ENCODE peak calls at places on chromosomes 11 and 22, in five cellular contexts. One of them, this sample, is unnamed.

GRCh38 chr11:19200410-19201201 is 1.2 kb downstream of the CSRP3 start:
- DNase-seq in stimulated activated CD8-positive, alpha-beta memory T cell treated with anti-CD3 and anti-CD28 coated beads, Interleukin-15, amount 100 ng/mL, for 4 hours: no peak
- DNase-seq in CD8-positive, alpha-beta memory T cell: no peak
- DNase-seq in T-helper 22 cell: no peak
- DNase-seq in HFFc6: peak; percentile 63
- DNase-seq in this sample: no peak

GRCh38 chr11:134958336-134958640 is 546.2 kb upstream of the B3GAT1 start:
- DNase-seq in stimulated activated CD8-positive, alpha-beta memory T cell treated with anti-CD3 and anti-CD28 coated beads, Interleukin-15, amount 100 ng/mL, for 4 hours: no peak
- DNase-seq in CD8-positive, alpha-beta memory T cell: no peak
- DNase-seq in T-helper 22 cell: no peak
- DNase-seq in HFFc6: no peak
- DNase-seq in this sample: no peak

GRCh38 chr22:39994566-39995345 is at the start of gene FAM83F:
- DNase-seq in stimulated activated CD8-positive, alpha-beta memory T cell treated with anti-CD3 and anti-CD28 coated beads, Interleukin-15, amount 100 ng/mL, for 4 hours: peak; percentile 11
- DNase-seq in CD8-positive, alpha-beta memory T cell: no peak
- DNase-seq in T-helper 22 cell: peak; percentile 9
- DNase-seq in HFFc6: no peak
- DNase-seq in this sample: no peak

GRCh38 chr11:48101044-48101733 is 115.4 kb upstream of the OR4B1 start:
- DNase-seq in stimulated activated CD8-positive, alpha-beta memory T cell treated with anti-CD3 and anti-CD28 coated beads, Interleukin-15, amount 100 ng/mL, for 4 hours: no peak
- DNase-seq in CD8-positive, alpha-beta memory T cell: no peak
- DNase-seq in T-helper 22 cell: no peak
- DNase-seq in HFFc6: no peak
- DNase-seq in this sample: peak; percentile 56

GRCh38 chr11:126181939-126182730 is 29.3 kb downstream of the RPUSD4 start:
- DNase-seq in stimulated activated CD8-positive, alpha-beta memory T cell treated with anti-CD3 and anti-CD28 coated beads, Interleukin-15, amount 100 ng/mL, for 4 hours: no peak
- DNase-seq in CD8-positive, alpha-beta memory T cell: no peak
- DNase-seq in T-helper 22 cell: no peak
- DNase-seq in HFFc6: no peak
- DNase-seq in this sample: no peak

GRCh38 chr11:1771700-1772099 is 8.0 kb upstream of the CTSD start:
- DNase-seq in stimulated activated CD8-positive, alpha-beta memory T cell treated with anti-CD3 and anti-CD28 coated beads, Interleukin-15, amount 100 ng/mL, for 4 hours: no peak
- DNase-seq in CD8-positive, alpha-beta memory T cell: no peak
- DNase-seq in T-helper 22 cell: no peak
- DNase-seq in HFFc6: no peak
- DNase-seq in this sample: peak; percentile 75

GRCh38 chr11:64218628-64219353 is 7.2 kb downstream of the TRPT1 start:
- DNase-seq in stimulated activated CD8-positive, alpha-beta memory T cell treated with anti-CD3 and anti-CD28 coated beads, Interleukin-15, amount 100 ng/mL, for 4 hours: no peak
- DNase-seq in CD8-positive, alpha-beta memory T cell: no peak
- DNase-seq in T-helper 22 cell: no peak
- DNase-seq in HFFc6: no peak
- DNase-seq in this sample: no peak

GRCh38 chr11:20618083-20618482 is 18.7 kb downstream of the SLC6A5 start:
- DNase-seq in stimulated activated CD8-positive, alpha-beta memory T cell treated with anti-CD3 and anti-CD28 coated beads, Interleukin-15, amount 100 ng/mL, for 4 hours: no peak
- DNase-seq in CD8-positive, alpha-beta memory T cell: no peak
- DNase-seq in T-helper 22 cell: no peak
- DNase-seq in HFFc6: no peak
- DNase-seq in this sample: no peak

GRCh38 chr11:123457187-123457770 is 27.2 kb downstream of the GRAMD1B start:
- DNase-seq in stimulated activated CD8-positive, alpha-beta memory T cell treated with anti-CD3 and anti-CD28 coated beads, Interleukin-15, amount 100 ng/mL, for 4 hours: no peak
- DNase-seq in CD8-positive, alpha-beta memory T cell: peak; percentile 6
- DNase-seq in T-helper 22 cell: no peak
- DNase-seq in HFFc6: no peak
- DNase-seq in this sample: peak; percentile 70

GRCh38 chr11:67648140-67648795 is 2.3 kb downstream of the ACY3 start:
- DNase-seq in stimulated activated CD8-positive, alpha-beta memory T cell treated with anti-CD3 and anti-CD28 coated beads, Interleukin-15, amount 100 ng/mL, for 4 hours: no peak
- DNase-seq in CD8-positive, alpha-beta memory T cell: peak; percentile 66
- DNase-seq in T-helper 22 cell: peak; percentile 24
- DNase-seq in HFFc6: no peak
- DNase-seq in this sample: no peak

GRCh38 chr11:118074785-118075184 is 2.1 kb upstream of the TMPRSS4 start:
- DNase-seq in stimulated activated CD8-positive, alpha-beta memory T cell treated with anti-CD3 and anti-CD28 coated beads, Interleukin-15, amount 100 ng/mL, for 4 hours: no peak
- DNase-seq in CD8-positive, alpha-beta memory T cell: no peak
- DNase-seq in T-helper 22 cell: no peak
- DNase-seq in HFFc6: no peak
- DNase-seq in this sample: no peak

GRCh38 chr22:23216331-23217170 is 36.2 kb downstream of the BCR start:
- DNase-seq in stimulated activated CD8-positive, alpha-beta memory T cell treated with anti-CD3 and anti-CD28 coated beads, Interleukin-15, amount 100 ng/mL, for 4 hours: peak; percentile 31
- DNase-seq in CD8-positive, alpha-beta memory T cell: peak; percentile 44
- DNase-seq in T-helper 22 cell: peak; percentile 27
- DNase-seq in HFFc6: no peak
- DNase-seq in this sample: no peak

GRCh38 chr22:22061085-22062077 is 78.8 kb upstream of the TOP3B start:
- DNase-seq in stimulated activated CD8-positive, alpha-beta memory T cell treated with anti-CD3 and anti-CD28 coated beads, Interleukin-15, amount 100 ng/mL, for 4 hours: no peak
- DNase-seq in CD8-positive, alpha-beta memory T cell: no peak
- DNase-seq in T-helper 22 cell: no peak
- DNase-seq in HFFc6: peak; percentile 39
- DNase-seq in this sample: peak; percentile 74

GRCh38 chr11:73099512-73100266 is 42.4 kb downstream of the FCHSD2 start:
- DNase-seq in stimulated activated CD8-positive, alpha-beta memory T cell treated with anti-CD3 and anti-CD28 coated beads, Interleukin-15, amount 100 ng/mL, for 4 hours: no peak
- DNase-seq in CD8-positive, alpha-beta memory T cell: no peak
- DNase-seq in T-helper 22 cell: no peak
- DNase-seq in HFFc6: no peak
- DNase-seq in this sample: no peak

GRCh38 chr11:1307163-1307870 is 2.1 kb downstream of the TOLLIP start:
- DNase-seq in stimulated activated CD8-positive, alpha-beta memory T cell treated with anti-CD3 and anti-CD28 coated beads, Interleukin-15, amount 100 ng/mL, for 4 hours: no peak
- DNase-seq in CD8-positive, alpha-beta memory T cell: no peak
- DNase-seq in T-helper 22 cell: no peak
- DNase-seq in HFFc6: no peak
- DNase-seq in this sample: no peak

GRCh38 chr11:63813563-63814382 is 517 bp downstream of the SPINDOC start:
- DNase-seq in stimulated activated CD8-positive, alpha-beta memory T cell treated with anti-CD3 and anti-CD28 coated beads, Interleukin-15, amount 100 ng/mL, for 4 hours: no peak
- DNase-seq in CD8-positive, alpha-beta memory T cell: peak; percentile 21
- DNase-seq in T-helper 22 cell: peak; percentile 5
- DNase-seq in HFFc6: no peak
- DNase-seq in this sample: peak; percentile 70

GRCh38 chr11:82854242-82854641 is 46.0 kb downstream of the PRCP start:
- DNase-seq in stimulated activated CD8-positive, alpha-beta memory T cell treated with anti-CD3 and anti-CD28 coated beads, Interleukin-15, amount 100 ng/mL, for 4 hours: no peak
- DNase-seq in CD8-positive, alpha-beta memory T cell: no peak
- DNase-seq in T-helper 22 cell: no peak
- DNase-seq in HFFc6: peak; percentile 18
- DNase-seq in this sample: no peak

GRCh38 chr22:42792909-42793847 is 63.9 kb downstream of the ARFGAP3 start:
- DNase-seq in stimulated activated CD8-positive, alpha-beta memory T cell treated with anti-CD3 and anti-CD28 coated beads, Interleukin-15, amount 100 ng/mL, for 4 hours: no peak
- DNase-seq in CD8-positive, alpha-beta memory T cell: no peak
- DNase-seq in T-helper 22 cell: no peak
- DNase-seq in HFFc6: no peak
- DNase-seq in this sample: peak; percentile 59

GRCh38 chr22:28977481-28977971 is 84.1 kb downstream of the C22orf31 start:
- DNase-seq in stimulated activated CD8-positive, alpha-beta memory T cell treated with anti-CD3 and anti-CD28 coated beads, Interleukin-15, amount 100 ng/mL, for 4 hours: no peak
- DNase-seq in CD8-positive, alpha-beta memory T cell: no peak
- DNase-seq in T-helper 22 cell: no peak
- DNase-seq in HFFc6: no peak
- DNase-seq in this sample: no peak

GRCh38 chr11:64763804-64764611 is 4.2 kb upstream of the PYGM start:
- DNase-seq in stimulated activated CD8-positive, alpha-beta memory T cell treated with anti-CD3 and anti-CD28 coated beads, Interleukin-15, amount 100 ng/mL, for 4 hours: peak; percentile 51
- DNase-seq in CD8-positive, alpha-beta memory T cell: peak; percentile 89
- DNase-seq in T-helper 22 cell: peak; percentile 56
- DNase-seq in HFFc6: no peak
- DNase-seq in this sample: peak; percentile 62

GRCh38 chr11:50155508-50155907 is 122.8 kb downstream of the OR4C45 start:
- DNase-seq in stimulated activated CD8-positive, alpha-beta memory T cell treated with anti-CD3 and anti-CD28 coated beads, Interleukin-15, amount 100 ng/mL, for 4 hours: no peak
- DNase-seq in CD8-positive, alpha-beta memory T cell: no peak
- DNase-seq in T-helper 22 cell: no peak
- DNase-seq in HFFc6: no peak
- DNase-seq in this sample: no peak

GRCh38 chr22:19779685-19780268 is 19.2 kb downstream of the TBX1 start:
- DNase-seq in stimulated activated CD8-positive, alpha-beta memory T cell treated with anti-CD3 and anti-CD28 coated beads, Interleukin-15, amount 100 ng/mL, for 4 hours: no peak
- DNase-seq in CD8-positive, alpha-beta memory T cell: no peak
- DNase-seq in T-helper 22 cell: no peak
- DNase-seq in HFFc6: no peak
- DNase-seq in this sample: no peak

GRCh38 chr11:13680501-13681264 is 12.2 kb downstream of the FAR1 start:
- DNase-seq in stimulated activated CD8-positive, alpha-beta memory T cell treated with anti-CD3 and anti-CD28 coated beads, Interleukin-15, amount 100 ng/mL, for 4 hours: no peak
- DNase-seq in CD8-positive, alpha-beta memory T cell: no peak
- DNase-seq in T-helper 22 cell: no peak
- DNase-seq in HFFc6: no peak
- DNase-seq in this sample: no peak

GRCh38 chr11:76796511-76797203 is 13.5 kb downstream of the TSKU start:
- DNase-seq in stimulated activated CD8-positive, alpha-beta memory T cell treated with anti-CD3 and anti-CD28 coated beads, Interleukin-15, amount 100 ng/mL, for 4 hours: no peak
- DNase-seq in CD8-positive, alpha-beta memory T cell: no peak
- DNase-seq in T-helper 22 cell: no peak
- DNase-seq in HFFc6: no peak
- DNase-seq in this sample: peak; percentile 61

GRCh38 chr11:126048198-126048597 is 14.5 kb downstream of the CDON start:
- DNase-seq in stimulated activated CD8-positive, alpha-beta memory T cell treated with anti-CD3 and anti-CD28 coated beads, Interleukin-15, amount 100 ng/mL, for 4 hours: no peak
- DNase-seq in CD8-positive, alpha-beta memory T cell: no peak
- DNase-seq in T-helper 22 cell: no peak
- DNase-seq in HFFc6: no peak
- DNase-seq in this sample: no peak

GRCh38 chr11:125433454-125434121 is 62.5 kb downstream of the FEZ1 start:
- DNase-seq in stimulated activated CD8-positive, alpha-beta memory T cell treated with anti-CD3 and anti-CD28 coated beads, Interleukin-15, amount 100 ng/mL, for 4 hours: no peak
- DNase-seq in CD8-positive, alpha-beta memory T cell: no peak
- DNase-seq in T-helper 22 cell: no peak
- DNase-seq in HFFc6: peak; percentile 36
- DNase-seq in this sample: no peak

GRCh38 chr11:76153609-76153949 is 52.7 kb downstream of the WNT11 start:
- DNase-seq in stimulated activated CD8-positive, alpha-beta memory T cell treated with anti-CD3 and anti-CD28 coated beads, Interleukin-15, amount 100 ng/mL, for 4 hours: no peak
- DNase-seq in CD8-positive, alpha-beta memory T cell: no peak
- DNase-seq in T-helper 22 cell: no peak
- DNase-seq in HFFc6: peak; percentile 88
- DNase-seq in this sample: peak; percentile 60

GRCh38 chr11:117900144-117900651 is 23.7 kb upstream of the FXYD6 start:
- DNase-seq in stimulated activated CD8-positive, alpha-beta memory T cell treated with anti-CD3 and anti-CD28 coated beads, Interleukin-15, amount 100 ng/mL, for 4 hours: no peak
- DNase-seq in CD8-positive, alpha-beta memory T cell: no peak
- DNase-seq in T-helper 22 cell: no peak
- DNase-seq in HFFc6: no peak
- DNase-seq in this sample: no peak

GRCh38 chr11:131373326-131373725 is 2.9 kb downstream of the NTM start:
- DNase-seq in stimulated activated CD8-positive, alpha-beta memory T cell treated with anti-CD3 and anti-CD28 coated beads, Interleukin-15, amount 100 ng/mL, for 4 hours: no peak
- DNase-seq in CD8-positive, alpha-beta memory T cell: no peak
- DNase-seq in T-helper 22 cell: no peak
- DNase-seq in HFFc6: no peak
- DNase-seq in this sample: no peak